ENCODE peak calls at places on chromosome 12, in nine cellular contexts. One of them, this sample, is unnamed.

GRCh38 chr12:127579446-127579845 is 687.5 kb upstream of the TMEM132C start:
- DNase-seq in AG04449: no peak
- DNase-seq in heart right ventricle: no peak
- DNase-seq in upper lobe of right lung: no peak
- DNase-seq in NCI-H1092 treated with DMSO at 0.1 percent for 48 hours: no peak
- DNase-seq in HFF-Myc: no peak
- DNase-seq in ureter: no peak
- DNase-seq in T-helper 17 cell: no peak
- DNase-seq in EL: no peak
- DNase-seq in this sample: no peak

GRCh38 chr12:124852329-124852831 is 11.3 kb downstream of the SCARB1 start:
- DNase-seq in AG04449: no peak
- DNase-seq in heart right ventricle: peak
- DNase-seq in upper lobe of right lung: peak
- DNase-seq in NCI-H1092 treated with DMSO at 0.1 percent for 48 hours: no peak
- DNase-seq in HFF-Myc: no peak
- DNase-seq in ureter: peak
- DNase-seq in T-helper 17 cell: no peak
- DNase-seq in EL: peak
- DNase-seq in this sample: peak

GRCh38 chr12:9667403-9667802 is 2.1 kb upstream of the CLEC2D start:
- DNase-seq in AG04449: no peak
- DNase-seq in heart right ventricle: no peak
- DNase-seq in upper lobe of right lung: no peak
- DNase-seq in NCI-H1092 treated with DMSO at 0.1 percent for 48 hours: no peak
- DNase-seq in HFF-Myc: no peak
- DNase-seq in ureter: no peak
- DNase-seq in T-helper 17 cell: no peak
- DNase-seq in EL: no peak
- DNase-seq in this sample: no peak

GRCh38 chr12:62435337-62436163 is 31.1 kb upstream of the MON2 start:
- DNase-seq in AG04449: no peak
- DNase-seq in heart right ventricle: peak
- DNase-seq in upper lobe of right lung: peak
- DNase-seq in NCI-H1092 treated with DMSO at 0.1 percent for 48 hours: peak
- DNase-seq in HFF-Myc: peak
- DNase-seq in ureter: peak
- DNase-seq in T-helper 17 cell: no peak
- DNase-seq in EL: peak
- DNase-seq in this sample: peak

GRCh38 chr12:123363743-123364531 is 710 bp downstream of the SBNO1 start:
- DNase-seq in AG04449: no peak
- DNase-seq in heart right ventricle: peak
- DNase-seq in upper lobe of right lung: peak
- DNase-seq in NCI-H1092 treated with DMSO at 0.1 percent for 48 hours: no peak
- DNase-seq in HFF-Myc: no peak
- DNase-seq in ureter: no peak
- DNase-seq in T-helper 17 cell: peak
- DNase-seq in EL: peak
- DNase-seq in this sample: no peak

GRCh38 chr12:52066346-52067080 is 3.3 kb upstream of the ATG101 start:
- DNase-seq in AG04449: no peak
- DNase-seq in heart right ventricle: no peak
- DNase-seq in upper lobe of right lung: no peak
- DNase-seq in NCI-H1092 treated with DMSO at 0.1 percent for 48 hours: peak
- DNase-seq in HFF-Myc: no peak
- DNase-seq in ureter: no peak
- DNase-seq in T-helper 17 cell: no peak
- DNase-seq in EL: no peak
- DNase-seq in this sample: no peak

GRCh38 chr12:85725991-85726390 is 110.2 kb downstream of the RASSF9 start:
- DNase-seq in AG04449: no peak
- DNase-seq in heart right ventricle: no peak
- DNase-seq in upper lobe of right lung: no peak
- DNase-seq in NCI-H1092 treated with DMSO at 0.1 percent for 48 hours: peak
- DNase-seq in HFF-Myc: no peak
- DNase-seq in ureter: no peak
- DNase-seq in T-helper 17 cell: no peak
- DNase-seq in EL: no peak
- DNase-seq in this sample: no peak

GRCh38 chr12:55816876-55817351 is 610 bp downstream of the SARNP start:
- DNase-seq in AG04449: no peak
- DNase-seq in heart right ventricle: no peak
- DNase-seq in upper lobe of right lung: no peak
- DNase-seq in NCI-H1092 treated with DMSO at 0.1 percent for 48 hours: no peak
- DNase-seq in HFF-Myc: no peak
- DNase-seq in ureter: no peak
- DNase-seq in T-helper 17 cell: no peak
- DNase-seq in EL: peak
- DNase-seq in this sample: peak

GRCh38 chr12:18343708-18344107 is 82.4 kb downstream of the PIK3C2G start:
- DNase-seq in AG04449: no peak
- DNase-seq in heart right ventricle: no peak
- DNase-seq in upper lobe of right lung: no peak
- DNase-seq in NCI-H1092 treated with DMSO at 0.1 percent for 48 hours: no peak
- DNase-seq in HFF-Myc: no peak
- DNase-seq in ureter: no peak
- DNase-seq in T-helper 17 cell: no peak
- DNase-seq in EL: no peak
- DNase-seq in this sample: no peak

GRCh38 chr12:122227341-122227740 is 1.5 kb upstream of the DIABLO start:
- DNase-seq in AG04449: no peak
- DNase-seq in heart right ventricle: no peak
- DNase-seq in upper lobe of right lung: no peak
- DNase-seq in NCI-H1092 treated with DMSO at 0.1 percent for 48 hours: no peak
- DNase-seq in HFF-Myc: no peak
- DNase-seq in ureter: no peak
- DNase-seq in T-helper 17 cell: peak
- DNase-seq in EL: no peak
- DNase-seq in this sample: no peak

GRCh38 chr12:6914246-6914947 is at the start of gene ENO2:
- DNase-seq in AG04449: no peak
- DNase-seq in heart right ventricle: peak
- DNase-seq in upper lobe of right lung: peak
- DNase-seq in NCI-H1092 treated with DMSO at 0.1 percent for 48 hours: peak
- DNase-seq in HFF-Myc: no peak
- DNase-seq in ureter: peak
- DNase-seq in T-helper 17 cell: peak
- DNase-seq in EL: peak
- DNase-seq in this sample: peak

GRCh38 chr12:93762059-93762719 is 85.0 kb downstream of the CRADD start:
- DNase-seq in AG04449: no peak
- DNase-seq in heart right ventricle: no peak
- DNase-seq in upper lobe of right lung: no peak
- DNase-seq in NCI-H1092 treated with DMSO at 0.1 percent for 48 hours: no peak
- DNase-seq in HFF-Myc: no peak
- DNase-seq in ureter: no peak
- DNase-seq in T-helper 17 cell: no peak
- DNase-seq in EL: peak
- DNase-seq in this sample: no peak

GRCh38 chr12:55713721-55714120 is 2.1 kb upstream of the BLOC1S1 start:
- DNase-seq in AG04449: no peak
- DNase-seq in heart right ventricle: no peak
- DNase-seq in upper lobe of right lung: no peak
- DNase-seq in NCI-H1092 treated with DMSO at 0.1 percent for 48 hours: no peak
- DNase-seq in HFF-Myc: no peak
- DNase-seq in ureter: no peak
- DNase-seq in T-helper 17 cell: no peak
- DNase-seq in EL: peak
- DNase-seq in this sample: peak

GRCh38 chr12:26274441-26275312 is 79.3 kb downstream of the SSPN start:
- DNase-seq in AG04449: peak
- DNase-seq in heart right ventricle: peak
- DNase-seq in upper lobe of right lung: peak
- DNase-seq in NCI-H1092 treated with DMSO at 0.1 percent for 48 hours: no peak
- DNase-seq in HFF-Myc: peak
- DNase-seq in ureter: peak
- DNase-seq in T-helper 17 cell: no peak
- DNase-seq in EL: peak
- DNase-seq in this sample: peak

GRCh38 chr12:11801643-11802042 is 152.2 kb downstream of the ETV6 start:
- DNase-seq in AG04449: no peak
- DNase-seq in heart right ventricle: no peak
- DNase-seq in upper lobe of right lung: no peak
- DNase-seq in NCI-H1092 treated with DMSO at 0.1 percent for 48 hours: no peak
- DNase-seq in HFF-Myc: no peak
- DNase-seq in ureter: no peak
- DNase-seq in T-helper 17 cell: no peak
- DNase-seq in EL: no peak
- DNase-seq in this sample: no peak

GRCh38 chr12:92028039-92028709 is 117.5 kb downstream of the BTG1 start:
- DNase-seq in AG04449: no peak
- DNase-seq in heart right ventricle: no peak
- DNase-seq in upper lobe of right lung: no peak
- DNase-seq in NCI-H1092 treated with DMSO at 0.1 percent for 48 hours: no peak
- DNase-seq in HFF-Myc: peak
- DNase-seq in ureter: no peak
- DNase-seq in T-helper 17 cell: no peak
- DNase-seq in EL: peak
- DNase-seq in this sample: peak

GRCh38 chr12:93322784-93323183 is 54.9 kb upstream of the NUDT4 start:
- DNase-seq in AG04449: no peak
- DNase-seq in heart right ventricle: no peak
- DNase-seq in upper lobe of right lung: no peak
- DNase-seq in NCI-H1092 treated with DMSO at 0.1 percent for 48 hours: no peak
- DNase-seq in HFF-Myc: no peak
- DNase-seq in ureter: no peak
- DNase-seq in T-helper 17 cell: no peak
- DNase-seq in EL: peak
- DNase-seq in this sample: peak

GRCh38 chr12:132067182-132067581 is 76.9 kb downstream of the DDX51 start:
- DNase-seq in AG04449: no peak
- DNase-seq in heart right ventricle: no peak
- DNase-seq in upper lobe of right lung: no peak
- DNase-seq in NCI-H1092 treated with DMSO at 0.1 percent for 48 hours: no peak
- DNase-seq in HFF-Myc: no peak
- DNase-seq in ureter: no peak
- DNase-seq in T-helper 17 cell: no peak
- DNase-seq in EL: no peak
- DNase-seq in this sample: peak

GRCh38 chr12:132551271-132552120 is 58.9 kb downstream of the LRCOL1 start:
- DNase-seq in AG04449: no peak
- DNase-seq in heart right ventricle: no peak
- DNase-seq in upper lobe of right lung: no peak
- DNase-seq in NCI-H1092 treated with DMSO at 0.1 percent for 48 hours: no peak
- DNase-seq in HFF-Myc: no peak
- DNase-seq in ureter: no peak
- DNase-seq in T-helper 17 cell: no peak
- DNase-seq in EL: no peak
- DNase-seq in this sample: no peak

GRCh38 chr12:27539191-27539631 is 15.2 kb downstream of the PPFIBP1 start:
- DNase-seq in AG04449: no peak
- DNase-seq in heart right ventricle: no peak
- DNase-seq in upper lobe of right lung: no peak
- DNase-seq in NCI-H1092 treated with DMSO at 0.1 percent for 48 hours: no peak
- DNase-seq in HFF-Myc: no peak
- DNase-seq in ureter: no peak
- DNase-seq in T-helper 17 cell: no peak
- DNase-seq in EL: peak
- DNase-seq in this sample: peak

GRCh38 chr12:104680506-104680905 is 223.8 kb downstream of the CHST11 start:
- DNase-seq in AG04449: no peak
- DNase-seq in heart right ventricle: no peak
- DNase-seq in upper lobe of right lung: no peak
- DNase-seq in NCI-H1092 treated with DMSO at 0.1 percent for 48 hours: no peak
- DNase-seq in HFF-Myc: no peak
- DNase-seq in ureter: no peak
- DNase-seq in T-helper 17 cell: no peak
- DNase-seq in EL: no peak
- DNase-seq in this sample: no peak

GRCh38 chr12:130761537-130762318 is 45.6 kb upstream of the RIMBP2 start:
- DNase-seq in AG04449: peak
- DNase-seq in heart right ventricle: no peak
- DNase-seq in upper lobe of right lung: no peak
- DNase-seq in NCI-H1092 treated with DMSO at 0.1 percent for 48 hours: peak
- DNase-seq in HFF-Myc: peak
- DNase-seq in ureter: peak
- DNase-seq in T-helper 17 cell: peak
- DNase-seq in EL: peak
- DNase-seq in this sample: peak

GRCh38 chr12:75863475-75863874 is 168.1 kb downstream of the PHLDA1 start:
- DNase-seq in AG04449: no peak
- DNase-seq in heart right ventricle: no peak
- DNase-seq in upper lobe of right lung: no peak
- DNase-seq in NCI-H1092 treated with DMSO at 0.1 percent for 48 hours: no peak
- DNase-seq in HFF-Myc: no peak
- DNase-seq in ureter: no peak
- DNase-seq in T-helper 17 cell: no peak
- DNase-seq in EL: no peak
- DNase-seq in this sample: no peak

GRCh38 chr12:11949738-11950403 is 120.9 kb upstream of the BCL2L14 start:
- DNase-seq in AG04449: no peak
- DNase-seq in heart right ventricle: no peak
- DNase-seq in upper lobe of right lung: no peak
- DNase-seq in NCI-H1092 treated with DMSO at 0.1 percent for 48 hours: peak
- DNase-seq in HFF-Myc: no peak
- DNase-seq in ureter: no peak
- DNase-seq in T-helper 17 cell: no peak
- DNase-seq in EL: no peak
- DNase-seq in this sample: no peak

GRCh38 chr12:96121271-96121711 is 72.9 kb upstream of the ELK3 start:
- DNase-seq in AG04449: no peak
- DNase-seq in heart right ventricle: no peak
- DNase-seq in upper lobe of right lung: no peak
- DNase-seq in NCI-H1092 treated with DMSO at 0.1 percent for 48 hours: no peak
- DNase-seq in HFF-Myc: no peak
- DNase-seq in ureter: no peak
- DNase-seq in T-helper 17 cell: no peak
- DNase-seq in EL: peak
- DNase-seq in this sample: peak

This sample was measured in iris pigment epithelial cell.